ENCODE peak calls at places on chromosomes 2 and 18, in nine cellular contexts. One of them, this sample, is unnamed.
A peak's percentile ranks its signal among the peaks of the same experiment; 100 is the strongest.

GRCh38 chr2:134371041-134371440 is 117.2 kb downstream of the MGAT5 start:
- DNase-seq in sigmoid colon: no peak
- DNase-seq in prostate gland: peak; percentile 11
- DNase-seq in transverse colon: no peak
- DNase-seq in GM23338: no peak
- DNase-seq in K562: no peak
- DNase-seq in upper lobe of left lung: no peak
- DNase-seq in stomach: no peak
- DNase-seq in H1: no peak
- DNase-seq in this sample: no peak

GRCh38 chr2:39778775-39779751 is at the start of gene THUMPD2:
- DNase-seq in sigmoid colon: peak; percentile 84
- DNase-seq in prostate gland: peak; percentile 53
- DNase-seq in transverse colon: peak; percentile 71
- DNase-seq in GM23338: peak; percentile 95
- DNase-seq in K562: peak; percentile 90
- DNase-seq in upper lobe of left lung: peak; percentile 95
- DNase-seq in stomach: peak; percentile 69
- DNase-seq in H1: peak; percentile 86
- DNase-seq in this sample: peak; percentile 67

GRCh38 chr2:170155022-170155722 is 22.8 kb upstream of the MYO3B start:
- DNase-seq in sigmoid colon: no peak
- DNase-seq in prostate gland: no peak
- DNase-seq in transverse colon: no peak
- DNase-seq in GM23338: peak; percentile 51
- DNase-seq in K562: peak; percentile 78
- DNase-seq in upper lobe of left lung: no peak
- DNase-seq in stomach: no peak
- DNase-seq in H1: no peak
- DNase-seq in this sample: no peak

GRCh38 chr2:11556101-11556806 is 22.4 kb downstream of the GREB1 start:
- DNase-seq in sigmoid colon: no peak
- DNase-seq in prostate gland: no peak
- DNase-seq in transverse colon: no peak
- DNase-seq in GM23338: no peak
- DNase-seq in K562: no peak
- DNase-seq in upper lobe of left lung: no peak
- DNase-seq in stomach: no peak
- DNase-seq in H1: no peak
- DNase-seq in this sample: no peak

GRCh38 chr2:160157861-160158813 is 41.9 kb downstream of the ITGB6 start:
- DNase-seq in sigmoid colon: no peak
- DNase-seq in prostate gland: no peak
- DNase-seq in transverse colon: no peak
- DNase-seq in GM23338: no peak
- DNase-seq in K562: peak; percentile 15
- DNase-seq in upper lobe of left lung: no peak
- DNase-seq in stomach: no peak
- DNase-seq in H1: no peak
- DNase-seq in this sample: no peak

GRCh38 chr2:241629762-241630435 is 7.1 kb downstream of the THAP4 start:
- DNase-seq in sigmoid colon: peak; percentile 35
- DNase-seq in prostate gland: no peak
- DNase-seq in transverse colon: no peak
- DNase-seq in GM23338: no peak
- DNase-seq in K562: peak; percentile 41
- DNase-seq in upper lobe of left lung: no peak
- DNase-seq in stomach: no peak
- DNase-seq in H1: no peak
- DNase-seq in this sample: no peak

GRCh38 chr18:27394687-27395086 is 209.6 kb upstream of the CHST9 start:
- DNase-seq in sigmoid colon: no peak
- DNase-seq in prostate gland: no peak
- DNase-seq in transverse colon: no peak
- DNase-seq in GM23338: no peak
- DNase-seq in K562: no peak
- DNase-seq in upper lobe of left lung: no peak
- DNase-seq in stomach: no peak
- DNase-seq in H1: no peak
- DNase-seq in this sample: no peak

GRCh38 chr18:42339324-42339723 is 384.3 kb downstream of the PIK3C3 start:
- DNase-seq in sigmoid colon: no peak
- DNase-seq in prostate gland: no peak
- DNase-seq in transverse colon: no peak
- DNase-seq in GM23338: peak; percentile 3
- DNase-seq in K562: no peak
- DNase-seq in upper lobe of left lung: no peak
- DNase-seq in stomach: no peak
- DNase-seq in H1: no peak
- DNase-seq in this sample: no peak

GRCh38 chr18:11850821-11851155 is 425 bp upstream of the CHMP1B start:
- DNase-seq in sigmoid colon: no peak
- DNase-seq in prostate gland: no peak
- DNase-seq in transverse colon: no peak
- DNase-seq in GM23338: peak; percentile 48
- DNase-seq in K562: no peak
- DNase-seq in upper lobe of left lung: no peak
- DNase-seq in stomach: no peak
- DNase-seq in H1: no peak
- DNase-seq in this sample: no peak

GRCh38 chr18:39660141-39660540 is 2094.5 kb upstream of the CELF4 start:
- DNase-seq in sigmoid colon: no peak
- DNase-seq in prostate gland: no peak
- DNase-seq in transverse colon: no peak
- DNase-seq in GM23338: no peak
- DNase-seq in K562: no peak
- DNase-seq in upper lobe of left lung: no peak
- DNase-seq in stomach: no peak
- DNase-seq in H1: no peak
- DNase-seq in this sample: no peak

GRCh38 chr2:207734264-207734635 is 22.8 kb downstream of the CCNYL1 start:
- DNase-seq in sigmoid colon: no peak
- DNase-seq in prostate gland: no peak
- DNase-seq in transverse colon: no peak
- DNase-seq in GM23338: no peak
- DNase-seq in K562: peak; percentile 25
- DNase-seq in upper lobe of left lung: no peak
- DNase-seq in stomach: no peak
- DNase-seq in H1: no peak
- DNase-seq in this sample: no peak

GRCh38 chr18:23671564-23671963 is 8.9 kb upstream of the ANKRD29 start:
- DNase-seq in sigmoid colon: peak; percentile 26
- DNase-seq in prostate gland: no peak
- DNase-seq in transverse colon: no peak
- DNase-seq in GM23338: no peak
- DNase-seq in K562: no peak
- DNase-seq in upper lobe of left lung: no peak
- DNase-seq in stomach: no peak
- DNase-seq in H1: no peak
- DNase-seq in this sample: no peak

GRCh38 chr2:120932881-120933280 is 197.2 kb downstream of the GLI2 start:
- DNase-seq in sigmoid colon: no peak
- DNase-seq in prostate gland: no peak
- DNase-seq in transverse colon: no peak
- DNase-seq in GM23338: no peak
- DNase-seq in K562: no peak
- DNase-seq in upper lobe of left lung: no peak
- DNase-seq in stomach: no peak
- DNase-seq in H1: no peak
- DNase-seq in this sample: no peak

GRCh38 chr2:120934221-120934639 is 198.6 kb downstream of the GLI2 start:
- DNase-seq in sigmoid colon: no peak
- DNase-seq in prostate gland: no peak
- DNase-seq in transverse colon: no peak
- DNase-seq in GM23338: no peak
- DNase-seq in K562: no peak
- DNase-seq in upper lobe of left lung: no peak
- DNase-seq in stomach: no peak
- DNase-seq in H1: no peak
- DNase-seq in this sample: no peak

GRCh38 chr2:120932472-120932871 is 196.8 kb downstream of the GLI2 start:
- DNase-seq in sigmoid colon: no peak
- DNase-seq in prostate gland: no peak
- DNase-seq in transverse colon: no peak
- DNase-seq in GM23338: no peak
- DNase-seq in K562: no peak
- DNase-seq in upper lobe of left lung: no peak
- DNase-seq in stomach: no peak
- DNase-seq in H1: no peak
- DNase-seq in this sample: no peak

GRCh38 chr2:120934891-120935338 is 199.2 kb downstream of the GLI2 start:
- DNase-seq in sigmoid colon: no peak
- DNase-seq in prostate gland: peak; percentile 79
- DNase-seq in transverse colon: peak; percentile 57
- DNase-seq in GM23338: no peak
- DNase-seq in K562: peak; percentile 14
- DNase-seq in upper lobe of left lung: no peak
- DNase-seq in stomach: peak; percentile 50
- DNase-seq in H1: no peak
- DNase-seq in this sample: no peak

GRCh38 chr2:120933693-120934092 is 198.0 kb downstream of the GLI2 start:
- DNase-seq in sigmoid colon: no peak
- DNase-seq in prostate gland: no peak
- DNase-seq in transverse colon: no peak
- DNase-seq in GM23338: no peak
- DNase-seq in K562: no peak
- DNase-seq in upper lobe of left lung: no peak
- DNase-seq in stomach: no peak
- DNase-seq in H1: no peak
- DNase-seq in this sample: no peak
- H3K4me1 ChIP-seq in sigmoid colon: peaks cover 50% of the 10 kb centered on the region
- H3K4me1 ChIP-seq in prostate gland: peaks cover 39% of the 10 kb centered on the region
- H3K4me1 ChIP-seq in transverse colon: peaks cover 53% of the 10 kb centered on the region
- H3K4me1 ChIP-seq in GM23338: no peaks in the 10 kb centered on the region
- H3K4me1 ChIP-seq in K562: peaks cover 30% of the 10 kb centered on the region
- H3K4me1 ChIP-seq in upper lobe of left lung: peaks cover 6% of the 10 kb centered on the region
- H3K4me1 ChIP-seq in stomach: peaks cover 49% of the 10 kb centered on the region
- H3K4me1 ChIP-seq in H1: peaks cover 5% of the 10 kb centered on the region
- H3K4me1 ChIP-seq in this sample: peaks cover 4% of the 10 kb centered on the region

GRCh38 chr2:98463988-98464771 is 19.5 kb downstream of the INPP4A start:
- DNase-seq in sigmoid colon: peak; percentile 49
- DNase-seq in prostate gland: no peak
- DNase-seq in transverse colon: peak; percentile 43
- DNase-seq in GM23338: no peak
- DNase-seq in K562: peak; percentile 51
- DNase-seq in upper lobe of left lung: no peak
- DNase-seq in stomach: peak; percentile 22
- DNase-seq in H1: no peak
- DNase-seq in this sample: no peak
- TF ChIP-seq POLR2AphosphoS5 in sigmoid colon: no peak
- TF ChIP-seq POLR2AphosphoS5 in prostate gland: no peak
- TF ChIP-seq POLR2AphosphoS5 in transverse colon: no peak
- TF ChIP-seq POLR2AphosphoS5 in GM23338: no peak
- TF ChIP-seq POLR2AphosphoS5 in K562: no peak
- TF ChIP-seq POLR2AphosphoS5 in upper lobe of left lung: no peak
- TF ChIP-seq POLR2AphosphoS5 in stomach: no peak
- TF ChIP-seq POLR2AphosphoS5 in H1: no peak
- TF ChIP-seq POLR2AphosphoS5 in this sample: no peak

DNA sequence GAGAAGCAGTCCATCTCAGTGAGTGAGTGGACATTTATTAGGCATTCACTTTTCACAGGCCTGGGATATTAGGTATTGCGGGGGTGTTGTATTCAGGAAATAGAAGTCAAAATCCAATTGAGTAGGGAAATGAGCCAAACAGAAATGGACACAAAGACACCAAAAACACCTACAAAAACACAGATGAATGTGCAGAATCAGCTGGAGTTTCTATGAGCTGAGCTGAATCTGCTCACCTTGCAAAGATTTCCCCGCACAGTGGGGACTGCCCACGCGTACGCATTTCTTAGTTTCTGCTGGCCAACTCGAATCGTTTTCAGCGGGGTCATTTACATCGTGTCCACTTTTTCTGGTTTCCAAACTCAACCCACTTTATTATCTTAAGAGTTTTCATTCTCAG is 160.0 kb downstream of the BCL2 start:
- DNase-seq in sigmoid colon: no peak
- DNase-seq in prostate gland: no peak
- DNase-seq in transverse colon: peak; percentile 39
- DNase-seq in GM23338: no peak
- DNase-seq in K562: no peak
- DNase-seq in upper lobe of left lung: no peak
- DNase-seq in stomach: no peak
- DNase-seq in H1: no peak
- DNase-seq in this sample: no peak
- H3K4me3 ChIP-seq in sigmoid colon: no peak overlapping the region
- H3K4me3 ChIP-seq in prostate gland: no peak overlapping the region
- H3K4me3 ChIP-seq in transverse colon: no peak overlapping the region
- H3K4me3 ChIP-seq in GM23338: no peak overlapping the region
- H3K4me3 ChIP-seq in K562: no peak overlapping the region
- H3K4me3 ChIP-seq in upper lobe of left lung: no peak overlapping the region
- H3K4me3 ChIP-seq in stomach: no peak overlapping the region
- H3K4me3 ChIP-seq in H1: no peak overlapping the region
- H3K4me3 ChIP-seq in this sample: no peak overlapping the region

GRCh38 chr2:158024288-158024898 is 77.3 kb upstream of the UPP2 start:
- DNase-seq in sigmoid colon: no peak
- DNase-seq in prostate gland: peak; percentile 20
- DNase-seq in transverse colon: peak; percentile 48
- DNase-seq in GM23338: peak; percentile 75
- DNase-seq in K562: peak; percentile 78
- DNase-seq in upper lobe of left lung: no peak
- DNase-seq in stomach: peak; percentile 54
- DNase-seq in H1: peak; percentile 79
- DNase-seq in this sample: peak; percentile 22
- H3K4me1 ChIP-seq in sigmoid colon: no peaks in the 10 kb centered on the region
- H3K4me1 ChIP-seq in prostate gland: no peaks in the 10 kb centered on the region
- H3K4me1 ChIP-seq in transverse colon: no peaks in the 10 kb centered on the region
- H3K4me1 ChIP-seq in GM23338: no peaks in the 10 kb centered on the region
- H3K4me1 ChIP-seq in K562: peaks cover 4% of the 10 kb centered on the region
- H3K4me1 ChIP-seq in upper lobe of left lung: no peaks in the 10 kb centered on the region
- H3K4me1 ChIP-seq in stomach: no peaks in the 10 kb centered on the region
- H3K4me1 ChIP-seq in H1: no peaks in the 10 kb centered on the region
- H3K4me1 ChIP-seq in this sample: no peaks in the 10 kb centered on the region